ENCODE peak calls at places on chromosomes 6 and 20, in ten cellular contexts. U, I, D, C, S, J, A, G, L and B are unnamed samples.

GRCh38 chr6:28543671-28544131 is 18.0 kb downstream of the GPX5 start:
- DNase-seq in U (peak), I (peak), D (peak), C (no peak), S (peak), J (peak), A (no peak), G (peak), L (peak), B (peak)

GRCh38 chr6:35042451-35042850 is 98.7 kb downstream of the TCP11 start:
- DNase-seq in U (no peak), I (no peak), D (no peak), C (peak), S (no peak), J (no peak), A (no peak), G (no peak), L (no peak), B (no peak)

GRCh38 chr6:83985715-83986114 is 47.9 kb upstream of the MRAP2 start:
- DNase-seq in U (no peak), I (no peak), D (no peak), C (no peak), S (no peak), J (no peak), A (no peak), G (no peak), L (no peak), B (no peak)

GRCh38 chr20:34636648-34637047 is 40.2 kb downstream of the PIGU start:
- DNase-seq in U (no peak), I (no peak), D (no peak), C (no peak), S (no peak), J (no peak), A (no peak), G (no peak), L (no peak), B (no peak)

GRCh38 chr6:155895641-155896040 is 440.0 kb upstream of the NOX3 start:
- DNase-seq in U (no peak), I (no peak), D (peak), C (no peak), S (no peak), J (no peak), A (no peak), G (no peak), L (no peak), B (no peak)

GRCh38 chr20:1509237-1509636 is 18.0 kb upstream of the SIRPB2 start:
- DNase-seq in U (peak), I (peak), D (peak), C (no peak), S (peak), J (peak), A (peak), G (peak), L (peak), B (no peak)

GRCh38 chr20:41175727-41176330 is 38.5 kb downstream of the PLCG1 start:
- DNase-seq in U (no peak), I (no peak), D (no peak), C (peak), S (no peak), J (no peak), A (no peak), G (no peak), L (no peak), B (no peak)

GRCh38 chr6:80196914-80197313 is 90.4 kb downstream of the BCKDHB start:
- DNase-seq in U (no peak), I (no peak), D (no peak), C (no peak), S (no peak), J (no peak), A (no peak), G (no peak), L (no peak), B (no peak)

GRCh38 chr6:26249709-26249958 is 115.4 kb upstream of the BTN3A2 start:
- DNase-seq in U (no peak), I (no peak), D (no peak), C (no peak), S (no peak), J (no peak), A (no peak), G (no peak), L (peak), B (no peak)

GRCh38 chr6:167670938-167671338 is 155.8 kb upstream of the AFDN start:
- DNase-seq in U (no peak), I (no peak), D (no peak), C (no peak), S (no peak), J (no peak), A (no peak), G (no peak), L (no peak), B (no peak)

GRCh38 chr6:16487953-16488674 is 249.7 kb downstream of the GMPR start:
- DNase-seq in U (no peak), I (no peak), D (no peak), C (no peak), S (no peak), J (no peak), A (no peak), G (no peak), L (no peak), B (no peak)

GRCh38 chr6:25088513-25088912 is 152.8 kb upstream of the RIPOR2 start:
- DNase-seq in U (no peak), I (peak), D (no peak), C (no peak), S (no peak), J (no peak), A (no peak), G (peak), L (no peak), B (no peak)

GRCh38 chr20:61435823-61436220 is 183.8 kb downstream of the CDH4 start:
- DNase-seq in U (no peak), I (no peak), D (no peak), C (no peak), S (no peak), J (no peak), A (no peak), G (no peak), L (no peak), B (no peak)

GRCh38 chr6:37492236-37493046 is 7.3 kb downstream of the CCDC167 start:
- DNase-seq in U (no peak), I (no peak), D (no peak), C (no peak), S (no peak), J (no peak), A (peak), G (no peak), L (peak), B (no peak)

GRCh38 chr20:18004389-18005031 is 35.7 kb downstream of the MGME1 start:
- DNase-seq in U (no peak), I (peak), D (no peak), C (peak), S (no peak), J (peak), A (no peak), G (peak), L (no peak), B (no peak)

GRCh38 chr6:130760006-130760405 is 67.2 kb upstream of the SMLR1 start:
- DNase-seq in U (peak), I (peak), D (peak), C (no peak), S (no peak), J (peak), A (no peak), G (peak), L (peak), B (no peak)
- TF ChIP-seq CTCF in U (peak), I (peak), D (peak), C (no peak), S (peak), J (peak), A (no peak), G (peak), L (peak), B (no peak)

GRCh38 chr6:170159040-170159965 is 131.6 kb downstream of the DLL1 start:
- DNase-seq in U (no peak), I (no peak), D (no peak), C (no peak), S (no peak), J (no peak), A (peak), G (no peak), L (no peak), B (no peak)

GRCh38 chr6:170156448-170157375 is 134.2 kb downstream of the DLL1 start:
- DNase-seq in U (no peak), I (no peak), D (no peak), C (no peak), S (no peak), J (no peak), A (peak), G (no peak), L (no peak), B (no peak)

GRCh38 chr6:170160031-170160627 is 130.7 kb downstream of the DLL1 start:
- DNase-seq in U (no peak), I (no peak), D (no peak), C (no peak), S (no peak), J (no peak), A (peak), G (no peak), L (no peak), B (no peak)

GRCh38 chr6:170157567-170158218 is 133.2 kb downstream of the DLL1 start:
- DNase-seq in U (no peak), I (no peak), D (no peak), C (no peak), S (no peak), J (no peak), A (peak), G (no peak), L (no peak), B (no peak)

GRCh38 chr6:170158296-170159039 is 132.4 kb downstream of the DLL1 start:
- DNase-seq in U (no peak), I (no peak), D (no peak), C (no peak), S (no peak), J (no peak), A (peak), G (no peak), L (no peak), B (no peak)
- TF ChIP-seq CTCF in U (no peak), I (no peak), D (no peak), C (no peak), S (no peak), J (no peak), A (no peak), G (no peak), L (no peak), B (no peak)

DNA sequence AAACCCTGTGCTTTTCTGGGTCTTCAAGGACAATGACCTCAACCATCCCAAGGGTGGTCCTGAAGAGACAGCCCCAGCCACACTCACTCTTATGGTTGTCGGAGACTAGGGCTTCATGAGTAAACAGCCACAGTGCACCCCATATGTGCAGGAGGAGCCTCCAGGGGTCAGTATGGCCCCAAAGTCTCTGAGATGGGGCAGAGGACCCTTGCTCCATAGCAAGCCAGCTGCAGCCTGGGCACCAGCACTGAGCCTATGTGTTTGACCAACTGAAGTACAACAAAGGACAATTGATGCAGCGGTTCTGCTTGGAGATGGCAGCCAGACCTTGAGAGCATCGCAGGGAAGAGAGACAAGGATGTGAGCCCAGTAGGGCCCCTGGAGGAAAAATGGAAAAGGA is 112.2 kb downstream of the LRFN2 start:
- DNase-seq in U (no peak), I (no peak), D (no peak), C (no peak), S (no peak), J (no peak), A (no peak), G (no peak), L (no peak), B (no peak)
- TF ChIP-seq CTCF in U (no peak), I (no peak), D (no peak), C (no peak), S (no peak), J (no peak), A (no peak), G (no peak), L (no peak), B (no peak)

GRCh38 chr20:55057779-55058415 is 582.5 kb downstream of the DOK5 start:
- DNase-seq in U (no peak), I (no peak), D (no peak), C (no peak), S (no peak), J (peak), A (no peak), G (no peak), L (no peak), B (no peak)
- TF ChIP-seq CTCF in U (no peak), I (no peak), D (no peak), C (no peak), S (no peak), J (peak), A (no peak), G (no peak), L (no peak), B (peak)

GRCh38 chr6:41191569-41191968 is 9.4 kb downstream of the TREML2 start:
- DNase-seq in U (peak), I (no peak), D (peak), C (no peak), S (peak), J (peak), A (no peak), G (peak), L (peak), B (no peak)
- TF ChIP-seq CTCF in U (peak), I (peak), D (peak), C (no peak), S (peak), J (peak), A (no peak), G (peak), L (peak), B (no peak)